ENCODE peak calls at places on chromosomes 13 and 19, in nine cellular contexts. One of them, this sample, is unnamed.

GRCh38 chr19:16320987-16321386 is 3.6 kb upstream of the KLF2 start:
- DNase-seq in AG08395: no peak
- DNase-seq in Peyer's patch: no peak
- DNase-seq in stimulated activated CD8-positive, alpha-beta memory T cell treated with anti-CD3 and anti-CD28 coated beads, Interleukin-7, amount 100 ng/mL, for 1 hour: no peak
- DNase-seq in sciatic nerve: no peak
- DNase-seq in WERI-Rb-1: no peak
- DNase-seq in activated CD4-positive, alpha-beta T cell treated with anti-CD3 and anti-CD28 coated beads for 48 hours: no peak
- DNase-seq in NCI-H1092 treated with DMSO at 0.1 percent for 48 hours: no peak
- DNase-seq in tibial nerve: no peak
- DNase-seq in this sample: peak

GRCh38 chr13:42876810-42877550 is 95.6 kb downstream of the FAM216B start:
- DNase-seq in AG08395: peak
- DNase-seq in Peyer's patch: no peak
- DNase-seq in stimulated activated CD8-positive, alpha-beta memory T cell treated with anti-CD3 and anti-CD28 coated beads, Interleukin-7, amount 100 ng/mL, for 1 hour: no peak
- DNase-seq in sciatic nerve: no peak
- DNase-seq in WERI-Rb-1: no peak
- DNase-seq in activated CD4-positive, alpha-beta T cell treated with anti-CD3 and anti-CD28 coated beads for 48 hours: no peak
- DNase-seq in NCI-H1092 treated with DMSO at 0.1 percent for 48 hours: no peak
- DNase-seq in tibial nerve: no peak
- DNase-seq in this sample: peak

GRCh38 chr13:54248306-54248705 is 1219.7 kb downstream of the OLFM4 start:
- DNase-seq in AG08395: no peak
- DNase-seq in Peyer's patch: no peak
- DNase-seq in stimulated activated CD8-positive, alpha-beta memory T cell treated with anti-CD3 and anti-CD28 coated beads, Interleukin-7, amount 100 ng/mL, for 1 hour: no peak
- DNase-seq in sciatic nerve: no peak
- DNase-seq in WERI-Rb-1: no peak
- DNase-seq in activated CD4-positive, alpha-beta T cell treated with anti-CD3 and anti-CD28 coated beads for 48 hours: no peak
- DNase-seq in NCI-H1092 treated with DMSO at 0.1 percent for 48 hours: no peak
- DNase-seq in tibial nerve: no peak
- DNase-seq in this sample: no peak

GRCh38 chr19:57105976-57106610 is 13.7 kb upstream of the USP29 start:
- DNase-seq in AG08395: no peak
- DNase-seq in Peyer's patch: no peak
- DNase-seq in stimulated activated CD8-positive, alpha-beta memory T cell treated with anti-CD3 and anti-CD28 coated beads, Interleukin-7, amount 100 ng/mL, for 1 hour: no peak
- DNase-seq in sciatic nerve: no peak
- DNase-seq in WERI-Rb-1: no peak
- DNase-seq in activated CD4-positive, alpha-beta T cell treated with anti-CD3 and anti-CD28 coated beads for 48 hours: no peak
- DNase-seq in NCI-H1092 treated with DMSO at 0.1 percent for 48 hours: no peak
- DNase-seq in tibial nerve: no peak
- DNase-seq in this sample: no peak

GRCh38 chr13:95191821-95192220 is 109.4 kb downstream of the ABCC4 start:
- DNase-seq in AG08395: peak
- DNase-seq in Peyer's patch: peak
- DNase-seq in stimulated activated CD8-positive, alpha-beta memory T cell treated with anti-CD3 and anti-CD28 coated beads, Interleukin-7, amount 100 ng/mL, for 1 hour: peak
- DNase-seq in sciatic nerve: peak
- DNase-seq in WERI-Rb-1: peak
- DNase-seq in activated CD4-positive, alpha-beta T cell treated with anti-CD3 and anti-CD28 coated beads for 48 hours: peak
- DNase-seq in NCI-H1092 treated with DMSO at 0.1 percent for 48 hours: peak
- DNase-seq in tibial nerve: peak
- DNase-seq in this sample: peak

GRCh38 chr13:49503951-49504350 is 8.2 kb downstream of the PHF11 start:
- DNase-seq in AG08395: no peak
- DNase-seq in Peyer's patch: no peak
- DNase-seq in stimulated activated CD8-positive, alpha-beta memory T cell treated with anti-CD3 and anti-CD28 coated beads, Interleukin-7, amount 100 ng/mL, for 1 hour: no peak
- DNase-seq in sciatic nerve: no peak
- DNase-seq in WERI-Rb-1: no peak
- DNase-seq in activated CD4-positive, alpha-beta T cell treated with anti-CD3 and anti-CD28 coated beads for 48 hours: no peak
- DNase-seq in NCI-H1092 treated with DMSO at 0.1 percent for 48 hours: no peak
- DNase-seq in tibial nerve: no peak
- DNase-seq in this sample: no peak

GRCh38 chr13:93244918-93245280 is 18.3 kb downstream of the GPC6 start:
- DNase-seq in AG08395: peak
- DNase-seq in Peyer's patch: no peak
- DNase-seq in stimulated activated CD8-positive, alpha-beta memory T cell treated with anti-CD3 and anti-CD28 coated beads, Interleukin-7, amount 100 ng/mL, for 1 hour: no peak
- DNase-seq in sciatic nerve: no peak
- DNase-seq in WERI-Rb-1: no peak
- DNase-seq in activated CD4-positive, alpha-beta T cell treated with anti-CD3 and anti-CD28 coated beads for 48 hours: no peak
- DNase-seq in NCI-H1092 treated with DMSO at 0.1 percent for 48 hours: no peak
- DNase-seq in tibial nerve: no peak
- DNase-seq in this sample: no peak

GRCh38 chr13:112882555-112883024 is 86.4 kb upstream of the MCF2L start:
- DNase-seq in AG08395: no peak
- DNase-seq in Peyer's patch: no peak
- DNase-seq in stimulated activated CD8-positive, alpha-beta memory T cell treated with anti-CD3 and anti-CD28 coated beads, Interleukin-7, amount 100 ng/mL, for 1 hour: no peak
- DNase-seq in sciatic nerve: no peak
- DNase-seq in WERI-Rb-1: no peak
- DNase-seq in activated CD4-positive, alpha-beta T cell treated with anti-CD3 and anti-CD28 coated beads for 48 hours: no peak
- DNase-seq in NCI-H1092 treated with DMSO at 0.1 percent for 48 hours: no peak
- DNase-seq in tibial nerve: no peak
- DNase-seq in this sample: no peak

GRCh38 chr13:68636784-68637183 is 1406.6 kb upstream of the PCDH9 start:
- DNase-seq in AG08395: no peak
- DNase-seq in Peyer's patch: no peak
- DNase-seq in stimulated activated CD8-positive, alpha-beta memory T cell treated with anti-CD3 and anti-CD28 coated beads, Interleukin-7, amount 100 ng/mL, for 1 hour: no peak
- DNase-seq in sciatic nerve: no peak
- DNase-seq in WERI-Rb-1: no peak
- DNase-seq in activated CD4-positive, alpha-beta T cell treated with anti-CD3 and anti-CD28 coated beads for 48 hours: no peak
- DNase-seq in NCI-H1092 treated with DMSO at 0.1 percent for 48 hours: no peak
- DNase-seq in tibial nerve: no peak
- DNase-seq in this sample: no peak

GRCh38 chr13:43058318-43058674 is 34.9 kb downstream of the DNAJC15 start:
- DNase-seq in AG08395: peak
- DNase-seq in Peyer's patch: no peak
- DNase-seq in stimulated activated CD8-positive, alpha-beta memory T cell treated with anti-CD3 and anti-CD28 coated beads, Interleukin-7, amount 100 ng/mL, for 1 hour: no peak
- DNase-seq in sciatic nerve: no peak
- DNase-seq in WERI-Rb-1: no peak
- DNase-seq in activated CD4-positive, alpha-beta T cell treated with anti-CD3 and anti-CD28 coated beads for 48 hours: peak
- DNase-seq in NCI-H1092 treated with DMSO at 0.1 percent for 48 hours: no peak
- DNase-seq in tibial nerve: no peak
- DNase-seq in this sample: peak

GRCh38 chr13:86976521-86977324 is 694.4 kb upstream of the SLITRK5 start:
- DNase-seq in AG08395: no peak
- DNase-seq in Peyer's patch: no peak
- DNase-seq in stimulated activated CD8-positive, alpha-beta memory T cell treated with anti-CD3 and anti-CD28 coated beads, Interleukin-7, amount 100 ng/mL, for 1 hour: no peak
- DNase-seq in sciatic nerve: no peak
- DNase-seq in WERI-Rb-1: no peak
- DNase-seq in activated CD4-positive, alpha-beta T cell treated with anti-CD3 and anti-CD28 coated beads for 48 hours: no peak
- DNase-seq in NCI-H1092 treated with DMSO at 0.1 percent for 48 hours: no peak
- DNase-seq in tibial nerve: no peak
- DNase-seq in this sample: peak

GRCh38 chr19:778910-779653 is 18.2 kb upstream of the PTBP1 start:
- DNase-seq in AG08395: peak
- DNase-seq in Peyer's patch: no peak
- DNase-seq in stimulated activated CD8-positive, alpha-beta memory T cell treated with anti-CD3 and anti-CD28 coated beads, Interleukin-7, amount 100 ng/mL, for 1 hour: no peak
- DNase-seq in sciatic nerve: no peak
- DNase-seq in WERI-Rb-1: no peak
- DNase-seq in activated CD4-positive, alpha-beta T cell treated with anti-CD3 and anti-CD28 coated beads for 48 hours: no peak
- DNase-seq in NCI-H1092 treated with DMSO at 0.1 percent for 48 hours: no peak
- DNase-seq in tibial nerve: peak
- DNase-seq in this sample: peak